ENCODE peak calls at places on chromosomes 2 and 18, in six cellular contexts. F is A549, D is GM12891, P is adrenal gland, I is H54, M is HCT116. A is an unnamed sample.

GRCh38 chr2:58532641-58533040 is 291.5 kb upstream of the FANCL start:
- DNase-seq in D (no peak), P (no peak), F (no peak), I (no peak), M (no peak), A (no peak)

GRCh38 chr2:100321881-100322820 is at the start of gene LONRF2:
- DNase-seq in D (peak), F (peak), I (peak), M (no peak), P (peak), A (no peak)

GRCh38 chr18:63869374-63869773 is 18.1 kb upstream of the SERPINB2 start:
- DNase-seq in M (no peak), D (no peak), I (peak), F (no peak), P (no peak), A (no peak)

GRCh38 chr2:196268022-196268421 is 96.6 kb upstream of the STK17B start:
- DNase-seq in P (no peak), D (no peak), F (no peak), I (no peak), M (no peak), A (no peak)

GRCh38 chr18:12933323-12933722 is 14.5 kb upstream of the SEH1L start:
- DNase-seq in F (no peak), D (no peak), M (no peak), P (no peak), I (no peak), A (no peak)

GRCh38 chr2:46411245-46411641 is 68.1 kb upstream of the TMEM247 start:
- DNase-seq in D (no peak), M (no peak), P (no peak), I (no peak), F (no peak), A (no peak)

GRCh38 chr18:14974088-14974487 is 226.1 kb downstream of the ANKRD30B start:
- DNase-seq in I (no peak), D (no peak), P (no peak), F (no peak), M (no peak), A (peak)

GRCh38 chr2:240387325-240387668 is 48.2 kb upstream of the GPC1 start:
- DNase-seq in F (no peak), P (no peak), M (no peak), D (no peak), I (no peak), A (no peak)

GRCh38 chr18:23453657-23454011 is 547 bp downstream of the RIOK3 start:
- DNase-seq in M (no peak), I (no peak), P (no peak), D (no peak), F (no peak), A (no peak)

GRCh38 chr2:204010611-204011560 is 74.3 kb downstream of the ICOS start:
- DNase-seq in F (no peak), P (no peak), D (no peak), I (no peak), M (no peak), A (no peak)

GRCh38 chr2:181977661-181978350 is 7.8 kb upstream of the PPP1R1C start:
- DNase-seq in F (peak), M (no peak), I (no peak), D (no peak), P (no peak), A (no peak)

GRCh38 chr18:69996951-69997798 is 49.5 kb upstream of the CD226 start:
- DNase-seq in F (no peak), P (no peak), D (no peak), I (no peak), M (no peak), A (no peak)

GRCh38 chr18:28163201-28163778 is 13.6 kb downstream of the CDH2 start:
- DNase-seq in I (no peak), M (no peak), D (no peak), P (no peak), F (no peak), A (no peak)

GRCh38 chr2:204298426-204298825 is 246.8 kb upstream of the PARD3B start:
- DNase-seq in M (no peak), P (no peak), D (no peak), F (no peak), I (no peak), A (no peak)

GRCh38 chr2:54897420-54898310 is 152.6 kb downstream of the RTN4 start:
- DNase-seq in P (no peak), D (no peak), M (no peak), I (no peak), F (no peak), A (no peak)

GRCh38 chr2:68284896-68285295 is 32.6 kb upstream of the PPP3R1 start:
- DNase-seq in M (no peak), F (no peak), D (no peak), P (no peak), I (no peak), A (peak)

GRCh38 chr2:233468746-233469110 is 97.9 kb downstream of the USP40 start:
- DNase-seq in F (no peak), P (no peak), D (no peak), I (no peak), M (no peak), A (no peak)

GRCh38 chr18:39105095-39105494 is 1539.5 kb upstream of the CELF4 start:
- DNase-seq in P (no peak), M (no peak), D (no peak), F (no peak), I (no peak), A (no peak)

GRCh38 chr2:16656784-16657391 is 8.7 kb downstream of the CYRIA start:
- DNase-seq in D (peak), P (peak), I (no peak), F (no peak), M (no peak), A (no peak)

GRCh38 chr2:162153608-162154224 is 1.7 kb upstream of the GCG start:
- DNase-seq in M (peak), P (peak), D (peak), I (no peak), F (peak), A (no peak)

GRCh38 chr2:126482582-126483464 is 173.1 kb upstream of the GYPC start:
- DNase-seq in D (no peak), P (no peak), F (no peak), I (no peak), M (no peak), A (no peak)

GRCh38 chr2:6877402-6878305 is at the start of gene RSAD2:
- DNase-seq in F (no peak), I (no peak), M (no peak), D (no peak), P (peak), A (no peak)

GRCh38 chr2:38712413-38712812 is 38.7 kb downstream of the SRSF7 start:
- DNase-seq in F (no peak), D (no peak), I (no peak), P (no peak), M (no peak), A (no peak)

GRCh38 chr2:146031158-146031557 is 1511.2 kb upstream of the ZEB2 start:
- DNase-seq in F (no peak), P (no peak), I (no peak), M (no peak), D (no peak), A (no peak)

GRCh38 chr2:160719116-160719515 is 225.5 kb upstream of the RBMS1 start:
- DNase-seq in M (no peak), F (no peak), P (no peak), D (no peak), I (peak), A (no peak)

GRCh38 chr2:190986221-190986953 is 27.6 kb downstream of the STAT1 start:
- DNase-seq in D (no peak), M (no peak), F (no peak), I (no peak), P (no peak), A (no peak)

GRCh38 chr2:112768432-112768831 is 4.0 kb upstream of the CKAP2L start:
- DNase-seq in I (no peak), F (no peak), D (no peak), P (no peak), M (no peak), A (no peak)

GRCh38 chr2:106219813-106220212 is 25.7 kb upstream of the UXS1 start:
- DNase-seq in M (no peak), P (no peak), D (no peak), I (no peak), F (no peak), A (no peak)

GRCh38 chr2:85012855-85013254 is 41.9 kb downstream of the KCMF1 start:
- DNase-seq in M (no peak), D (no peak), I (no peak), P (no peak), F (no peak), A (no peak)

GRCh38 chr2:126766897-126767296 is 110.9 kb downstream of the GYPC start:
- DNase-seq in P (no peak), F (no peak), I (no peak), D (no peak), M (no peak), A (no peak)

GRCh38 chr2:160324161-160324768 is 124.2 kb upstream of the ITGB6 start:
- DNase-seq in M (peak), F (peak), P (peak), I (no peak), D (no peak), A (no peak)

GRCh38 chr18:48099481-48100167 is 169.2 kb upstream of the SMAD2 start:
- DNase-seq in P (no peak), I (no peak), M (no peak), F (no peak), D (no peak), A (no peak)

GRCh38 chr2:207711750-207712487 is 479 bp downstream of the CCNYL1 start:
- DNase-seq in F (peak), D (peak), I (peak), M (no peak), P (no peak), A (peak)

GRCh38 chr2:142315353-142315752 is 184.5 kb upstream of the LRP1B start:
- DNase-seq in F (no peak), M (no peak), I (no peak), P (no peak), D (no peak), A (no peak)

GRCh38 chr2:96760036-96760985 is at the start of gene CNNM4:
- DNase-seq in P (peak), D (peak), M (peak), F (peak), I (peak), A (peak)
- TF ChIP-seq POLR2A in P (peak), D (no peak), M (peak), F (peak), I (peak), A (no peak)

GRCh38 chr2:10132596-10132995 is 10.1 kb downstream of the RRM2 start:
- DNase-seq in P (no peak), D (no peak), M (no peak), I (no peak), F (no peak), A (no peak)

GRCh38 chr2:10132043-10132575 is 9.6 kb downstream of the RRM2 start:
- DNase-seq in M (no peak), I (no peak), D (no peak), P (no peak), F (no peak), A (no peak)

GRCh38 chr2:10135296-10136089 is 13.0 kb downstream of the RRM2 start:
- DNase-seq in D (no peak), F (no peak), P (no peak), I (peak), M (no peak), A (no peak)

GRCh38 chr2:10136187-10136934 is 13.8 kb downstream of the RRM2 start:
- DNase-seq in P (no peak), I (no peak), M (no peak), D (no peak), F (no peak), A (no peak)

GRCh38 chr2:10133007-10133647 is 10.6 kb downstream of the RRM2 start:
- DNase-seq in I (no peak), P (no peak), M (no peak), D (no peak), F (no peak), A (no peak)
- TF ChIP-seq POLR2A in I (no peak), P (no peak), M (no peak), D (no peak), F (no peak), A (no peak)

DNA sequence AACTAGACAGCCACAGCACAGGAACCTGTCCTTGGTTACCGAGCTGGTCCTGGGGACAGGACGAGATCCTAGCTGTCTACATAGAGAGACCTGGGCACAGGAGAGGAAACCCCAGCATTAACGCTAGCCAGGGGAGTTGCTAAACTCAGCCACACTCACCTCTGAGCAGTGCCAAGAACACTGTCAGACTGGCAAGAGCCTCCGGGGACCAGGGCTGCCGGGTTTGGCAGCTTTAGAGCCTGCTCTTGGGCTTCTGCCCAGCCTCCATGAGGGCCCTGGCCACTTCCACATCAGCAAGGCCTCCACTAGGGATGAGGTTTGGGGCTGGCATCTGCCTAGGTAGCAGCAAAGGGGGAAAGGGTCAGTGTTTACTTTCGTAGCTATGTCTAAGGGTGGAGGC is 6.7 kb downstream of the TMBIM1 start:
- DNase-seq in M (no peak), P (peak), F (no peak), I (no peak), D (no peak), A (peak)
- TF ChIP-seq POLR2A in M (no peak), P (peak), F (no peak), I (no peak), D (no peak), A (no peak)

DNA sequence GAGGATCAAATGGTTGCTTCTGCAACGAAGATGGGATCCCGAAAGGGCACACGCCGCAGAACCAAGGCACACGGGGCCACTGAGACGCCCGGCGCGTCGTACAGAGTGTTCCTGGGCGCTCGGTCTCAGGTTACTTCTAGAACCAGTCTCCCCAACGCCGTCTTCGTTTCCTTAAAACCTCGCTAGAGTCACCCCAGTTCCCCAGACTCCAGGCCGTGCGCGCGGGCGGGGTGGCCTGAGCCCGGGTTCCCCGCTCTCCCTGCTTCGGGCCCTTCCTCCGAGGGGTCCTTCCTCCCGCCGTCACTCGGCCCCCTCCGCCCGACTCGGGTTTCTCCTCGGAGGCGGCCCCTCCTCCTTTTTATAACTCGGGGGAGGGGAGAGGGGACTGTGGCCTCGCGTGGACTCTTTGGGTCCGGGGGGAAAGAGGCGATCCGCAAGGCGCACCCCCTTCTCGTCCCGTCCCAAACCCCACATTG is 776 bp upstream of the FZD7 start:
- DNase-seq in P (peak), D (peak), I (peak), F (peak), M (peak), A (peak)
- TF ChIP-seq POLR2A in P (no peak), D (no peak), I (no peak), F (no peak), M (no peak), A (no peak)

DNA sequence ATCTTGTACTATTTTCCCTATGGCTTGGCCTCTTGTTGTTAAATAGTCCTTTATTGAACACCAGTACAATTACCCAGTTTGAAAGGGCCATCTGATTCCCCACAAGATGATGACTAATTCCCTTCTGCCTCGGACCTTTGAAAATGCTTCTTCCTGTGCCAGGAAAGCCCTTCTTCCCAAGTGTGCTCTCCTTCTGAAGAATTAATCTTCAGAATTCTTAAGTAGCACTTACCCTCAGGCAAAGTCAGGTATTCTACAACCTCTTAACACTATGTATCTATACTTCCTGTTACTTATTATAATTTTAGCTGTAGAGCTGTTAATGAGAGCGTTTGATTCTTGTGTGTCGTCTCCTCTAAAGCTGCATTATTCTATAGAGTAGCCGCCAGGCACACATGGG is 28.6 kb upstream of the MEX3C start:
- DNase-seq in D (no peak), F (no peak), M (no peak), P (no peak), I (no peak), A (no peak)
- TF ChIP-seq POLR2A in D (no peak), F (no peak), M (no peak), P (no peak), I (no peak), A (no peak)

GRCh38 chr2:218400930-218401833 is 1.5 kb downstream of the CTDSP1 start:
- DNase-seq in F (peak), I (no peak), P (no peak), M (no peak), D (no peak), A (no peak)
- TF ChIP-seq POLR2A in F (no peak), I (peak), P (no peak), M (no peak), D (no peak), A (no peak)

GRCh38 chr2:64860321-64860751 is 128.9 kb upstream of the SLC1A4 start:
- DNase-seq in I (no peak), D (peak), F (no peak), P (peak), M (no peak), A (no peak)

GRCh38 chr2:64858541-64859031 is 130.6 kb upstream of the SLC1A4 start:
- DNase-seq in F (no peak), I (no peak), P (no peak), M (no peak), D (no peak), A (no peak)

GRCh38 chr2:64857581-64858471 is 131.4 kb upstream of the SLC1A4 start:
- DNase-seq in I (no peak), M (no peak), D (no peak), P (peak), F (no peak), A (no peak)

GRCh38 chr2:64860936-64861335 is 128.3 kb upstream of the SLC1A4 start:
- DNase-seq in P (no peak), F (no peak), I (no peak), M (no peak), D (no peak), A (no peak)

DNA sequence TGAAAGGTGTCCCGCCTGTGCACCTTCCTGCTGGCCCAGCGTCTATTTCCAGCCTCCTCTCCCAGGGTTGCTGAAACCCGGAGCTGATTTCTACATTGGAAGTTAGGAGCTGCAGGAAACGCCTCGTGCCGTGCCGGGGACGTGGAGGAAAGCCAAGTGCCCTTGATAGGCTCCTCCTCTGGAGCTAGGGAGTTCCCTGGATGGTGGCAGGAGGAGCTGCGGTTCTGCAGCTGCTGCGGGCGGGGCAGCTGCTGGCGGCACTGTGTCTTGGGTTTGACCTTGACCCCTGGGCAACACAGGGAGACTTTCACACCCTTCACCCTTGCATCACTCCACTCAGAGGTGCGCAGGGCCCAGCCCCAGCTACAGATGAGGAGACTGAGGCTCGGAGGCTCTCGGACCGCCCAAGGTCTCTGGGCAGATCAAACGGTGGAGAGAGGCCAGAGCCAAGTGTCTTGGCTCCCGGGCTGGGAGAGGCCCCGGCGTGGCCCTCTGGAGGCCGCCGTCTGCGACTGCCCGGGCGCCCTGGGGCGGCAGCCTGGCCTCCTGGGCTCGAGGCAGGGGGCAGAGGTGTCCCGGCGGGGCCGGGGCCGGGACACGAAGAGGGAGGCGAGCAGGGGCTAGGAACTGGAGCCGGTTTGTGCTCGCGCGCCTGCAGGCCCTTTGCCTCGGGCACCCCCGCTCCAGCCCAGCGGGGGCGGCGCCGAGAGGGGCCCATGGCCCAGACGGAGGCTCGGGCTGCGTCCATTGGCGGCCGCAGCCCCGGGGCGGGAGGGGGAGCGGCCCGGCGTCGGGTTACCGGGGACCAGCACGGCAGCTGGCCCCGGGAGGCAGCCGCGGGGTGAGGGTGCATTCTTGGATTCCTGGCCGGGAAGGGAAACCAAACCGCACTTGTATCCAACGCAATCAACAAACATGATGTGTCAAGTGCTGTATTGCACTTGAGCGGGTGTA is 129.7 kb upstream of the SLC1A4 start:
- DNase-seq in I (peak), D (peak), F (peak), M (peak), P (peak), A (peak)
- TF ChIP-seq POLR2A in I (peak), D (peak), F (peak), M (peak), P (peak), A (no peak)

DNA sequence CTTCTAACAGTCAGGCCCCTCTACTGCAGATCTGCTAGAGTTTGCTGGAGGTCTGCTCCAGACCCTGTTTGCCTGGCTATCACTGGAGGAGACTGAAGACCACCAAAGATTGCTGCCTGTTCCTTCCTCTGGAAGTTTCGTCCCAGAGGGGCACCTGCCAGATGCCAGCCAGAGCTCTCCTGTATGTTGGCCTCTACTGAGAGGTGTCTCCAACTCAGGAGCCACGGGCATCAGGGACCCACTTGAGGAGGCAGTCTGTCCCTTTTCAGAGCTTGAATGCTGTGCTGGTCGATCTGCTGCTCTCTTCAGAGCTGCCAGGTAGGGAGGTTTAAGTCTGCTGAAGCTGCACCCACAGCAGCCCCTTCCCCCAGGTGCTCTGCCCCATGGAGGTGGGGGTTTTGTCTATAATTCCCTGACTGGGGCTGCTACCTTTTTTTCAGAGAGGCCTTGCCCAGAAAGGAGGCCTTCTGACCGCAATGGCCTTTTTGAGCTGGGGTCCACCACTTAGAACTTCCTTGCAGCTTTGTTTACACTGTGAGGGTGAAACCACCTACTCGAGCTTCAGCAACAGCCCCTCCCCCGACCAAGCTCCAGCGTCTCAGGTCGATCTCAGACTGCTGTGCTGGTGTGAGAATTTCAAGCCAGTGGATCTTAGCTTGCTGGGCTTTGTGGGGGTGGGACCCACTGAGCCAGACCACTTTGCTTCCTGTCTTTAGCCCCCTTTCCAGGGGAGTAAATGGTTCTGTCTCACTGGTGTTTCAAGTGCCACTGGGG is 566.0 kb downstream of the NR4A2 start:
- DNase-seq in P (no peak), I (no peak), M (no peak), D (no peak), F (no peak), A (no peak)
- TF ChIP-seq POLR2A in P (no peak), I (no peak), M (no peak), D (no peak), F (no peak), A (no peak)